ENCODE peak calls at places on chromosomes 7 and 10, in five cellular contexts. E is psoas muscle, X is endodermal cell, P is ovary, J is left ventricle myocardium inferior. Y is an unnamed sample.

GRCh38 chr10:118948784-118949183 is 80.7 kb upstream of the NANOS1 start:
- DNase-seq in E (no peak), X (no peak), P (no peak), J (no peak), Y (peak; percentile 73)

GRCh38 chr10:101723176-101723575 is 28.2 kb upstream of the FBXW4 start:
- DNase-seq in E (no peak), X (no peak), P (no peak), J (no peak), Y (no peak)

GRCh38 chr7:151745090-151745638 is 131.8 kb downstream of the PRKAG2 start:
- DNase-seq in E (peak; percentile 96), X (peak; percentile 48), P (no peak), J (peak; percentile 73), Y (no peak)

GRCh38 chr10:100705139-100705538 is 40.2 kb upstream of the PAX2 start:
- DNase-seq in E (no peak), X (no peak), P (no peak), J (no peak), Y (no peak)

GRCh38 chr10:75664968-75665367 is 233.5 kb downstream of the LRMDA start:
- DNase-seq in E (no peak), X (no peak), P (no peak), J (no peak), Y (no peak)

GRCh38 chr7:16744518-16745250 is 8.9 kb upstream of the TSPAN13 start:
- DNase-seq in E (no peak), X (no peak), P (no peak), J (no peak), Y (no peak)

GRCh38 chr10:133062085-133062484 is 25.6 kb upstream of the ADGRA1 start:
- DNase-seq in E (no peak), X (no peak), P (no peak), J (no peak), Y (no peak)

GRCh38 chr7:65983965-65984654 is 2.1 kb upstream of the GUSB start:
- DNase-seq in E (no peak), X (no peak), P (no peak), J (no peak), Y (no peak)

GRCh38 chr7:5143935-5144903 is 45.8 kb upstream of the WIPI2 start:
- DNase-seq in E (no peak), X (no peak), P (no peak), J (no peak), Y (no peak)

GRCh38 chr7:45702751-45703150 is 128.6 kb downstream of the ADCY1 start:
- DNase-seq in E (no peak), X (peak; percentile 17), P (no peak), J (no peak), Y (peak; percentile 78)

GRCh38 chr7:36278767-36279171 is 110.9 kb upstream of the ANLN start:
- DNase-seq in E (no peak), X (peak; percentile 71), P (peak; percentile 62), J (no peak), Y (no peak)

GRCh38 chr10:84478155-84478554 is 149.8 kb downstream of the CCSER2 start:
- DNase-seq in E (no peak), X (no peak), P (no peak), J (no peak), Y (no peak)

GRCh38 chr7:108247646-108248045 is 117.5 kb upstream of the LAMB4 start:
- DNase-seq in E (no peak), X (no peak), P (no peak), J (no peak), Y (no peak)

GRCh38 chr10:96017227-96017687 is 26.1 kb upstream of the CCNJ start:
- DNase-seq in E (no peak), X (peak; percentile 77), P (no peak), J (no peak), Y (no peak)

GRCh38 chr10:60976687-60977086 is 32.7 kb upstream of the RHOBTB1 start:
- DNase-seq in E (no peak), X (no peak), P (no peak), J (no peak), Y (no peak)

GRCh38 chr7:122298618-122299017 is 5.9 kb downstream of the FEZF1 start:
- DNase-seq in E (no peak), X (no peak), P (no peak), J (no peak), Y (no peak)

GRCh38 chr10:126408953-126409641 is 20.8 kb upstream of the ADAM12 start:
- DNase-seq in E (no peak), X (no peak), P (no peak), J (no peak), Y (no peak)

GRCh38 chr10:50347394-50347802 is 96.1 kb upstream of the ASAH2 start:
- DNase-seq in E (no peak), X (no peak), P (no peak), J (no peak), Y (no peak)

GRCh38 chr7:86339051-86339450 is 304.7 kb upstream of the GRM3 start:
- DNase-seq in E (no peak), X (no peak), P (no peak), J (no peak), Y (no peak)

GRCh38 chr10:71466330-71466729 is 69.6 kb downstream of the CDH23 start:
- DNase-seq in E (no peak), X (no peak), P (no peak), J (no peak), Y (no peak)

GRCh38 chr7:100799037-100799896 is 28.1 kb downstream of the EPHB4 start:
- DNase-seq in E (no peak), X (peak; percentile 89), P (peak; percentile 74), J (peak; percentile 52), Y (no peak)

GRCh38 chr10:11080564-11080984 is 62.9 kb downstream of the CELF2 start:
- DNase-seq in E (no peak), X (no peak), P (no peak), J (no peak), Y (no peak)

GRCh38 chr7:42385912-42386311 is 148.9 kb upstream of the GLI3 start:
- DNase-seq in E (no peak), X (no peak), P (no peak), J (no peak), Y (no peak)

GRCh38 chr10:24721254-24722106 is 2.2 kb downstream of the ARHGAP21 start:
- DNase-seq in E (peak; percentile 63), X (peak; percentile 77), P (peak; percentile 39), J (peak; percentile 20), Y (no peak)

GRCh38 chr10:85642421-85643170 is 724.0 kb downstream of the GRID1 start:
- DNase-seq in E (no peak), X (peak; percentile 59), P (no peak), J (no peak), Y (no peak)

GRCh38 chr7:1024876-1025746 is 19.2 kb upstream of the GPR146 start:
- DNase-seq in E (peak; percentile 39), X (no peak), P (no peak), J (no peak), Y (no peak)

GRCh38 chr10:36171546-36171945 is 529.5 kb upstream of the FZD8 start:
- DNase-seq in E (no peak), X (peak; percentile 59), P (no peak), J (no peak), Y (no peak)

GRCh38 chr10:12679636-12680035 is 321.9 kb downstream of the CCDC3 start:
- DNase-seq in E (no peak), X (no peak), P (no peak), J (no peak), Y (no peak)

GRCh38 chr7:135620980-135621850 is 41.1 kb upstream of the STMP1 start:
- DNase-seq in E (no peak), X (peak; percentile 55), P (peak; percentile 28), J (no peak), Y (no peak)

GRCh38 chr7:1854521-1855395 is 184.7 kb downstream of the ELFN1 start:
- DNase-seq in E (peak; percentile 50), X (peak; percentile 38), P (peak; percentile 20), J (peak; percentile 13), Y (no peak)

GRCh38 chr7:108406474-108406873 is 49.8 kb downstream of the NRCAM start:
- DNase-seq in E (no peak), X (no peak), P (no peak), J (no peak), Y (no peak)

GRCh38 chr7:25594122-25594521 is 365.8 kb upstream of the NPVF start:
- DNase-seq in E (no peak), X (no peak), P (no peak), J (no peak), Y (no peak)

DNA sequence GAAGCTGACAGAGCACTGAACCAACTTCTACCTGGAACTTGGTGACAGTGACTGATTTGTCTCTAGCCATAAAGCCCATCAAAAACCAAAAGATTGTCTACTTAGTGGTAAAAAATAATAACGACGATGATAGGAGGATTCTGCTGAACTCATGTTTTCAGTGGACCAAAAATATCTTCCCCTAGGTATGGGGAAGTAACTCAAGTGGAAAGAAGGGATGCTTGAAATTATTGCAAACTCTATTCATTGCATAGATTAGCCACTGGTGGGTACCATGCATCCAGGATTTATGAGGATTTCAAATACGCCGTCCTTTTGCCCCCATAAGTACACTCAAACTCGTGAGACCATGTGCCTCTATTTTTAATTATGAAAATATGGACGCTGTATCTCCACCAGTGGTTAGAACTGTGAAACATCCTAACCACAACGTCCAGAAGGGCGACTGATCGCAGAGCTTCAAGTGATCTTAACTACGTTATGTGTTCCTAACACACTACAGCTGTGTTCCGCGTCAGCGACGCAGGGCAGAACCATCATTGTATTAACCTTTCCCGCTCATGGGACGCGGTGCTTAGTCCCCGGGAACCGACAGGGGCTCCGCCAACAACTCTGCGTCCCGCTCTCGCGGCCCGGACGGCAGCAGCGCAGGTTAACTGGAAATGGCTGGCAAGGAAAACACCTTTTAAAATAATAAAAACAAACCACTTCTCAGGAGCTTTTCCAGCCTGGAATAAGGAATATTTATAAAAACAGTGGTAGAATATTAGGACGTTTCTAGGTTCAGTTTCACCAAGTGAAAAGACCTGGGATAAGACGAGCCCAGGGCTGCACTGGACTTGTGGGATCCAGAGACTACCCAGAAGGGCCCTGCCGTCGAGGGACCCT is 776 bp downstream of the PEX1 start:
- DNase-seq in E (peak; percentile 59), X (peak; percentile 79), P (peak; percentile 40), J (peak; percentile 31), Y (no peak)
- TF ChIP-seq CTCF in E (no peak), X (peak; percentile 60), P (no peak), J (peak; percentile 23), Y (peak; percentile 19)

GRCh38 chr10:106947643-106948042 is 216.9 kb downstream of the SORCS1 start:
- DNase-seq in E (no peak), X (no peak), P (no peak), J (no peak), Y (no peak)
- TF ChIP-seq CTCF in E (no peak), X (no peak), P (no peak), J (no peak), Y (no peak)

GRCh38 chr7:149460493-149461330 is at the start of gene ZNF777:
- DNase-seq in E (peak; percentile 91), X (peak; percentile 92), P (peak; percentile 72), J (peak; percentile 85), Y (peak; percentile 92)
- TF ChIP-seq CTCF in E (peak; percentile 50), X (peak; percentile 69), P (peak; percentile 53), J (peak; percentile 68), Y (peak; percentile 61)

GRCh38 chr7:157337316-157338149 is 729 bp downstream of the DNAJB6 start:
- DNase-seq in E (peak; percentile 80), X (peak; percentile 74), P (peak; percentile 69), J (peak; percentile 68), Y (peak; percentile 87)

GRCh38 chr7:157335256-157335655 is 1.5 kb upstream of the DNAJB6 start:
- DNase-seq in E (no peak), X (no peak), P (no peak), J (no peak), Y (no peak)

GRCh38 chr7:157335991-157336382 is 817 bp upstream of the DNAJB6 start:
- DNase-seq in E (peak; percentile 51), X (peak; percentile 76), P (peak; percentile 33), J (no peak), Y (no peak)

GRCh38 chr7:157339777-157340677 is 3.2 kb downstream of the DNAJB6 start:
- DNase-seq in E (peak; percentile 66), X (peak; percentile 88), P (peak; percentile 52), J (peak; percentile 60), Y (peak; percentile 86)

GRCh38 chr7:157336383-157337315 is at the start of gene DNAJB6:
- DNase-seq in E (peak; percentile 97), X (peak; percentile 97), P (peak; percentile 96), J (peak; percentile 94), Y (peak; percentile 97)
- TF ChIP-seq CTCF in E (no peak), X (no peak), P (no peak), J (no peak), Y (no peak)